ENCODE peak calls at places on chromosomes 16 and 17, in nine cellular contexts. Y is upper lobe of right lung; H is cardiac muscle cell; L is effector memory CD4-positive, alpha-beta T cell; J is adrenal gland; D is thoracic aorta; X is esophagus squamous epithelium; Q is body of pancreas; S is coronary artery. W is an unnamed sample.

GRCh38 chr17:81065500-81065899 is 30.5 kb downstream of the BAIAP2 start:
- DNase-seq in Y (no peak), H (no peak), L (no peak), J (no peak), D (no peak), X (no peak), Q (no peak), S (no peak), W (peak)

GRCh38 chr16:49663081-49664057 is 192.5 kb downstream of the ZNF423 start:
- DNase-seq in Y (no peak), H (peak), L (no peak), J (no peak), D (peak), X (no peak), Q (no peak), S (no peak), W (no peak)

GRCh38 chr16:29903579-29903978 is 3.3 kb downstream of the ASPHD1 start:
- DNase-seq in Y (no peak), H (no peak), L (no peak), J (no peak), D (no peak), X (no peak), Q (no peak), S (no peak), W (no peak)

GRCh38 chr16:73232555-73233422 is 184.9 kb upstream of the ZFHX3 start:
- DNase-seq in Y (no peak), H (peak), L (no peak), J (peak), D (no peak), X (no peak), Q (peak), S (peak), W (no peak)

GRCh38 chr17:75876938-75877751 is 1.2 kb downstream of the TRIM47 start:
- DNase-seq in Y (peak), H (peak), L (no peak), J (peak), D (peak), X (no peak), Q (peak), S (peak), W (peak)

GRCh38 chr16:87822002-87822390 is 47.3 kb downstream of the SLC7A5 start:
- DNase-seq in Y (no peak), H (no peak), L (no peak), J (no peak), D (no peak), X (no peak), Q (no peak), S (no peak), W (no peak)

GRCh38 chr17:17395246-17395802 is 81.5 kb upstream of the MED9 start:
- DNase-seq in Y (no peak), H (no peak), L (no peak), J (no peak), D (no peak), X (no peak), Q (no peak), S (no peak), W (no peak)

GRCh38 chr17:81986606-81987005 is 9.2 kb downstream of the ASPSCR1 start:
- DNase-seq in Y (no peak), H (no peak), L (no peak), J (no peak), D (no peak), X (no peak), Q (no peak), S (no peak), W (peak)

GRCh38 chr17:76385892-76386786 is 1.7 kb downstream of the SPHK1 start:
- DNase-seq in Y (peak), H (peak), L (peak), J (peak), D (peak), X (no peak), Q (peak), S (no peak), W (peak)

GRCh38 chr16:15899538-15900100 is 11.2 kb upstream of the CEP20 start:
- DNase-seq in Y (peak), H (peak), L (no peak), J (peak), D (no peak), X (no peak), Q (peak), S (no peak), W (no peak)

GRCh38 chr16:81137754-81138153 is 41.6 kb upstream of the GCSH start:
- DNase-seq in Y (no peak), H (no peak), L (no peak), J (no peak), D (no peak), X (no peak), Q (no peak), S (no peak), W (no peak)

GRCh38 chr16:81140930-81141780 is 45.0 kb upstream of the GCSH start:
- DNase-seq in Y (no peak), H (no peak), L (no peak), J (no peak), D (no peak), X (no peak), Q (no peak), S (no peak), W (peak)

GRCh38 chr16:81137012-81137335 is 40.8 kb upstream of the GCSH start:
- DNase-seq in Y (no peak), H (peak), L (no peak), J (no peak), D (no peak), X (no peak), Q (no peak), S (no peak), W (no peak)

GRCh38 chr16:81136331-81137011 is 40.3 kb upstream of the GCSH start:
- DNase-seq in Y (no peak), H (no peak), L (no peak), J (no peak), D (no peak), X (no peak), Q (no peak), S (no peak), W (no peak)
- H3K27ac ChIP-seq in Y (no peak), H (no peak), L (no peak), J (no peak), D (no peak), X (no peak), Q (no peak), S (no peak), W (no peak)

GRCh38 chr16:66881560-66881959 is 1.2 kb downstream of the PDP2 start:
- DNase-seq in Y (no peak), H (no peak), L (no peak), J (no peak), D (no peak), X (no peak), Q (no peak), S (no peak), W (no peak)
- H3K4me3 ChIP-seq in Y (peak), H (peak), L (peak), J (no peak), D (no peak), X (peak), Q (no peak), S (peak), W (no peak)

DNA sequence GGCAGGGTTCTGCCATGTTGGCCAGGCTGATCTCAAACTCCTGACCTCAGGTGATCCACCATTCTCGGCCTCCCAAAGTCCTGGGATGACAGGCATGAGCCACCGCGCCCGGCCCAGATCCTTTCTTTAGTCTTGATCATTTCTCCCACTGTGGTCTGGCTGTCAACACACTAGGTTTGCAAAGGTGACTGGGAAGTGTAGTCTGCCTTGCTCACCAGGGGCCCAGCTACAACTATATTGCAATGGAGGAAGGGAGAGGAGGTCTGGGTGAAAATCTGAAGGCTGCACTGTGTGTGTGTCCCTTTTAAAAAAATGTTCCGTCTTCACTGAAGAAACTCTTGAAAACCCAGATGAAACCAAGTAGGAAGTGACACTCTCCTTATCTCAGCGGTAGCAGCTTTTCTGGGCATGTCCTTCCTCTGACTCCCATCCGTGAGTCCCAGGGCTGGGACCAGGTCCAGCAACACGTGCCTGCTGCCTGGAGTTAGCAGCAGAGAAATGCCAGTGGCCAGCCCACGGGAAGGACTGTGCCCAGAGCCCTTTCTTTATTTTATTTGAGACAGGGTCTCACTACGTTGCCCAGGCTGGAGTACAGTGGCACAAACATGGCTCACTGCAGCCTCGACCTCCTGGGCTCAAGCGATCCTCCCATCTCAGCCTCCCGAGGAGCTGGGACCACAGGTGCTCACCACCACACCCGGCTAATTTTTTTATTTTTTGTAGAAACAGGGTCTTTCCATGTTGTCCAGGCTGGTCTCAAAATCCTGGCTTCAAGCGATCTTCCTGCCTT is 17.8 kb upstream of the KIF19 start:
- DNase-seq in Y (no peak), H (peak), L (no peak), J (peak), D (no peak), X (no peak), Q (no peak), S (no peak), W (no peak)
- H3K27ac ChIP-seq in Y (no peak), H (no peak), L (no peak), J (no peak), D (no peak), X (no peak), Q (no peak), S (no peak), W (peak)

GRCh38 chr17:79803997-79804855 is 7.3 kb upstream of the CBX8 start:
- DNase-seq in Y (no peak), H (no peak), L (no peak), J (no peak), D (no peak), X (no peak), Q (no peak), S (no peak), W (no peak)
- H3K4me3 ChIP-seq in Y (no peak), H (peak), L (no peak), J (no peak), D (no peak), X (peak), Q (no peak), S (peak), W (no peak)

DNA sequence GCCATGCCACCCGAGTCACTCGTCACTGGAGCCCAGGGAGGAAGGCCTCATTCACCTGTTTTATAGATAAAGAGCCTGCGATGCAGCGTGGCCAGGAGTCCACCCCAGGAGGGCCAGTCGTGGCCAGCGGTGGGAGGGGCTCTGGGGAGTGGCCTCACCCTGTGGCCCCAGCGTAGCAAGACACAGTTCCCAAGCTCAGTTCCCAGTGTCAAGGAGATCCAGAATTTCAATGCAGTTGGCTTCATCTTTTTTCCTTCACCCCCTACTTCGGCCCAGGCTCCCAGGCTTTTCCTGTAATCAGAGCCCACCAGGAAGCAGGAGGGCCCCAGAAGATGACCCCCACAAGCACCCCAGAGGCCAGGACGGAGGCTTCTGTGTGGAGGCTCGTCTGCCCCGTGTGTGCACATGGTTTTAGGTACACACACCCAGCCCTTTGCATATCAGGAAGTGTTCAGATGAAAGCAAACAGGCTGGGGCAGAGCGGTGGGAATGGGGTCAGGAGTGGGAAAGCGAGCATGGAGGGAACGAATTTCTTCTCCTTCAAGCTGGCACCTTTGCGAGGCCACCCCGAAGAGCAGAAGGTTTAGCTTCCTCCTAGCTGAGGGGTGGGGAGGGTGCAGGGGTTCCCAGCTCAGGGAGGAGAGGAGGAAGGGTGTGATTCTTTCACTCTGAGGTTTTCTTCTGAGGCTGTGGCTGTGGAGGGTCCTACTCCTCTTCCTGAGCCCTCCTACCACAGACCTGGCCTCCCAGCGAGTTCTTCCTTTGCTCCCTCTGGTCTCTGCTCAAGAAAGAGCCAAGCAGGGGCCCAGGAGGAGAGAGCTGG is 83.7 kb downstream of the ABR start:
- DNase-seq in Y (no peak), H (no peak), L (no peak), J (no peak), D (no peak), X (no peak), Q (no peak), S (no peak), W (no peak)
- H3K27ac ChIP-seq in Y (peak), H (peak), L (no peak), J (peak), D (no peak), X (peak), Q (peak), S (peak), W (no peak)

W was measured in WERI-Rb-1.